ENCODE peak calls at places on chromosomes 16 and 17, in six cellular contexts. Y is heart right ventricle; O is CD8-positive, alpha-beta T cell; T is effector memory CD4-positive, alpha-beta T cell; M is esophagus squamous epithelium; Z is mucosa of descending colon. N is an unnamed sample.
A peak's percentile ranks its signal among the peaks of the same experiment; 100 is the strongest.

GRCh38 chr16:57107324-57107922 is 15.0 kb downstream of the CPNE2 start:
- DNase-seq in O (no peak), T (no peak), Z (no peak), Y (no peak), M (no peak), N (no peak)

GRCh38 chr17:37708008-37708615 is 36.7 kb downstream of the HNF1B start:
- DNase-seq in M (no peak), T (no peak), O (no peak), Y (no peak), Z (peak; percentile 77), N (no peak)

GRCh38 chr16:85382717-85383118 is 230.4 kb upstream of the GSE1 start:
- DNase-seq in M (no peak), Z (peak; percentile 25), O (no peak), T (no peak), Y (peak; percentile 1), N (no peak)

GRCh38 chr16:87795336-87795735 is 29.6 kb upstream of the KLHDC4 start:
- DNase-seq in O (no peak), M (no peak), Z (no peak), Y (no peak), T (no peak), N (no peak)

GRCh38 chr17:7893226-7893880 is 4.8 kb downstream of the CHD3 start:
- DNase-seq in Z (no peak), M (no peak), O (no peak), T (no peak), Y (no peak), N (no peak)

GRCh38 chr16:87705780-87706277 is 60.0 kb downstream of the KLHDC4 start:
- DNase-seq in Z (no peak), T (no peak), Y (no peak), M (no peak), O (no peak), N (no peak)

GRCh38 chr17:79057727-79058400 is 16.8 kb upstream of the ENGASE start:
- DNase-seq in Z (no peak), M (no peak), O (no peak), Y (no peak), T (no peak), N (no peak)

GRCh38 chr17:55576237-55576998 is 65.2 kb upstream of the SMIM36 start:
- DNase-seq in O (no peak), M (no peak), T (no peak), Y (no peak), Z (no peak), N (no peak)

GRCh38 chr16:3625331-3625730 is 13.9 kb upstream of the SLX4 start:
- DNase-seq in Z (no peak), Y (no peak), T (no peak), M (no peak), O (no peak), N (no peak)

GRCh38 chr17:68326681-68327080 is 35.4 kb downstream of the ARSG start:
- DNase-seq in O (no peak), Z (no peak), M (no peak), T (no peak), Y (no peak), N (no peak)

GRCh38 chr17:68325961-68326360 is 34.7 kb downstream of the ARSG start:
- DNase-seq in Y (no peak), Z (no peak), O (no peak), T (no peak), M (no peak), N (no peak)

GRCh38 chr17:68327823-68328557 is 36.7 kb downstream of the ARSG start:
- DNase-seq in M (no peak), Y (no peak), T (no peak), Z (no peak), O (no peak), N (no peak)

GRCh38 chr17:68329331-68329730 is 38.0 kb downstream of the ARSG start:
- DNase-seq in M (no peak), T (no peak), Z (no peak), Y (no peak), O (no peak), N (no peak)

DNA sequence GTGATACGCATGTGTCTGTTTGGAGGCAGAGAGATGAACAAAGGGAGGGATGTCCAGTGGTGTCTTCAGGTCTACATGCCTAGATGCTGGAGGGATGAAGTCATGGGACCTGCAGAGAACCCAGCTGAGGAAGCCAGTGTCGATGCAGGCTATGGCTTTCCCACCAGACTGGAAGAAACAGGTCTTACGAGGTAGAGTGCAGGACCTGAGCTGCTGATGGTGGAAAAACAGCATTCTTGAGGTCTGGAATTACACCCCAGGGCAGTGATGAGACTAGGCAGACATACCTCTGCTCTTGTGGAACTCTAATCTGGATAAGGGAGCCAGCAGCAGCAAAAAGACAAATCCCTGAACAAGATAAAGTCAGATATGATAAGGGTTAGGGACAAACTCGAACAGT is 37.4 kb downstream of the ARSG start:
- DNase-seq in Z (no peak), Y (no peak), T (no peak), M (no peak), O (no peak), N (no peak)
- H3K9me3 ChIP-seq in Z (peaks cover 21% of the 10 kb centered on the region), Y (peaks cover 5% of the 10 kb centered on the region), T (no peaks in the 10 kb centered on the region), M (peaks cover 12% of the 10 kb centered on the region), O (no peaks in the 10 kb centered on the region), N (no peaks in the 10 kb centered on the region)

GRCh38 chr16:2072926-2073325 is 25.1 kb downstream of the TSC2 start:
- DNase-seq in Z (no peak), Y (no peak), T (no peak), O (no peak), M (no peak), N (no peak)
- H3K9me3 ChIP-seq in Z (no peaks in the 10 kb centered on the region), Y (no peaks in the 10 kb centered on the region), T (no peaks in the 10 kb centered on the region), O (no peaks in the 10 kb centered on the region), M (no peaks in the 10 kb centered on the region), N (no peaks in the 10 kb centered on the region)

DNA sequence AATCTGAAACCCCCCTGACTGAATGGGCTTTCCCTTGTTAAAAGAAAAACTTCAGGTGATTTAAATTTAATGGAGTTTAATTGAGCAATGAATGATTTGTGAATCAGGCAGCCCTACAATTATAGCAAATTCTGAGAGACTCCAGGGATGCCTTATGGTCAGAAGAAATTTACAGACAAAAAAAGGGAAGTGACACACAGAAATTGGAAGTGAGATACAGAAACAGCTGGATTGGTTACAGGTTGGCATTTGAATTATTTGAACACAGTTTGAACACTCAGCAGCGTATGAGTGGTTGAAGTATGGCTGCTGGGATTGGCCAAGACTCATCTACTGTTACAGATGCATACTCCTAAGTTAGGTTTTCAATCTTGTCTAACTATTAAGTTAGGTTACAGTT is 19.0 kb upstream of the CPHXL start:
- DNase-seq in Z (no peak), Y (no peak), T (no peak), O (no peak), M (no peak), N (no peak)
- H3K9me3 ChIP-seq in Z (peaks cover 22% of the 10 kb centered on the region), Y (no peaks in the 10 kb centered on the region), T (no peaks in the 10 kb centered on the region), O (no peaks in the 10 kb centered on the region), M (peaks cover 25% of the 10 kb centered on the region), N (no peaks in the 10 kb centered on the region)

DNA sequence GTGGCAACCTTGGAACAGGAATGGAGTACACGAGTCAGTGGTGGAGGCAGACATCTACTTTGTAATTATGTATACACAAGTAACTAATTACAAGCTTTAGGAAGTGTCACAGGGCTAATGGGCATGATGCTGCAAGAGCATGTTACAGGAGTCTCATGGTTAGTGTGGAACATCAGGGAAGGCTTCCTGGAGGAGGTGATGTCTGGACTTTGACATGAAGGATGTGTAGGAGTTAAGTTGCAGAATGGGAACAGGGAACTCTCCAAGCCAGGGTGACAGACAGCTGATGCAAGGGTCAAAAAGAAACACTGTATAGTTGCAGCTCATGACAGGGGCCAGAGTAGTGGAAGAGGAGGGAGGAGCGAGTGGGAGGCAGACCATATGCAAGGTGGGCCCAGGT is 483.8 kb upstream of the EEF2KMT start:
- DNase-seq in O (no peak), M (no peak), Y (no peak), Z (no peak), T (no peak), N (no peak)
- H3K9me3 ChIP-seq in O (no peaks in the 10 kb centered on the region), M (no peaks in the 10 kb centered on the region), Y (no peaks in the 10 kb centered on the region), Z (no peaks in the 10 kb centered on the region), T (no peaks in the 10 kb centered on the region), N (no peaks in the 10 kb centered on the region)

DNA sequence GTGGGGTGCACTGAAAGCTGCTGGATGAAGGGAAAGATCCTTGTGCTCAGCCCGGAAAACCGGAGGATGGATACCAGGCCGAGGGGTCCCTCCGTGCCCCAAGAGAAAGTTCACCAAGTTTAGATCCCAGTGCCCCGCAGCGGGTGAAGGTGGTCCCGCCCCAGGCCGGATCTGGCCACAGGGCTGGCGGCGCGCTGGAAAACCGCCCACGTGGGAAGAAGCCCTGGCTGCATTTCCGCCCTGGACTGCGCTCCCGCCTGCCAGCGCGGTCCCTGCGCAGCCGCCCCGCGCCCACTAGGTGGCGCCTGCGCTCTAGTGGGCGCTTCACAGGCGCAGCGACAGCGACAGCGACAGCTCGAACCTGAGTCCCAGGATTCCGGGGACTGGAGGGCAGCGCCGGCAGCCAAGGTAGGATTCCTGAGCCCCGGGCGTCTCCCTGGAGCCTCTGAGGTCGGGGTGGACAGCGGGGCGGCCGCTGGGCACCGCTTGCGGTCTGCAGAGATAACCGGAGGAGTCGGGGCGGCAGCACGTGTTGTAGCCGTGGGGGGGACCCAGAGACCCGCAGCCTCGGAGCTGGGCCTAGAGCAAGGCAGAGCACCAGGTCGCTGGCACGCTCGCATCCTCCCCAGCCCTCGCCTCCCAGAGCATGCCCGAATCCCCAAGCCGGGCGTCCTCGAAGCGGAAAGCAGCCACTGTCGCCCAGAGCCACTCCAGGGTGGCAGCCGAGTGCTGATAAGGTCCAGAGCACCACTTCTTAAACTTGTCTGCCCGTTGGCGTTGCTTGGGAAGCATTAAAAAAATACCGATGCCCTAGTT is at the start of gene CHD9:
- DNase-seq in Y (peak; percentile 88), Z (peak; percentile 91), O (peak; percentile 65), M (no peak), T (peak; percentile 53), N (peak; percentile 67)
- H3K9me3 ChIP-seq in Y (no peaks in the 10 kb centered on the region), Z (no peaks in the 10 kb centered on the region), O (no peaks in the 10 kb centered on the region), M (no peaks in the 10 kb centered on the region), T (no peaks in the 10 kb centered on the region), N (no peaks in the 10 kb centered on the region)

GRCh38 chr16:35146031-35146710 is 1686.8 kb downstream of the TP53TG3F start:
- DNase-seq in Z (peak; percentile 17), Y (no peak), O (no peak), M (no peak), T (no peak), N (no peak)
- H3K9me3 ChIP-seq in Z (peaks cover 90% of the 10 kb centered on the region), Y (no peaks in the 10 kb centered on the region), O (no peaks in the 10 kb centered on the region), M (peaks cover 19% of the 10 kb centered on the region), T (peaks cover 5% of the 10 kb centered on the region), N (no peaks in the 10 kb centered on the region)

N was measured in T-helper 17 cell.